ENCODE peak calls at places on chromosomes 7 and 10, in nine cellular contexts. One of them, this sample, is unnamed.

GRCh38 chr10:86936661-86937501 is 20.5 kb downstream of the MMRN2 start:
- DNase-seq in GM12892: no peak
- DNase-seq in spleen: no peak
- DNase-seq in sigmoid colon: no peak
- DNase-seq in prostate gland: no peak
- DNase-seq in breast epithelium: no peak
- DNase-seq in suprapubic skin: peak; percentile 75
- DNase-seq in HCT116: no peak
- DNase-seq in GM23338: no peak
- DNase-seq in this sample: no peak

GRCh38 chr10:98377001-98377400 is 38.0 kb downstream of the PYROXD2 start:
- DNase-seq in GM12892: no peak
- DNase-seq in spleen: no peak
- DNase-seq in sigmoid colon: no peak
- DNase-seq in prostate gland: no peak
- DNase-seq in breast epithelium: no peak
- DNase-seq in suprapubic skin: no peak
- DNase-seq in HCT116: no peak
- DNase-seq in GM23338: no peak
- DNase-seq in this sample: no peak

GRCh38 chr7:154875297-154875696 is 127.6 kb downstream of the PAXIP1 start:
- DNase-seq in GM12892: no peak
- DNase-seq in spleen: no peak
- DNase-seq in sigmoid colon: no peak
- DNase-seq in prostate gland: no peak
- DNase-seq in breast epithelium: no peak
- DNase-seq in suprapubic skin: no peak
- DNase-seq in HCT116: no peak
- DNase-seq in GM23338: no peak
- DNase-seq in this sample: no peak

GRCh38 chr7:78020874-78021249 is 222.3 kb downstream of the PHTF2 start:
- DNase-seq in GM12892: no peak
- DNase-seq in spleen: no peak
- DNase-seq in sigmoid colon: no peak
- DNase-seq in prostate gland: no peak
- DNase-seq in breast epithelium: no peak
- DNase-seq in suprapubic skin: no peak
- DNase-seq in HCT116: no peak
- DNase-seq in GM23338: no peak
- DNase-seq in this sample: no peak

GRCh38 chr10:99872367-99873162 is 90.1 kb downstream of the ABCC2 start:
- DNase-seq in GM12892: no peak
- DNase-seq in spleen: no peak
- DNase-seq in sigmoid colon: no peak
- DNase-seq in prostate gland: no peak
- DNase-seq in breast epithelium: no peak
- DNase-seq in suprapubic skin: no peak
- DNase-seq in HCT116: no peak
- DNase-seq in GM23338: no peak
- DNase-seq in this sample: no peak

GRCh38 chr7:152544481-152544927 is 108.7 kb upstream of the KMT2C start:
- DNase-seq in GM12892: no peak
- DNase-seq in spleen: no peak
- DNase-seq in sigmoid colon: no peak
- DNase-seq in prostate gland: no peak
- DNase-seq in breast epithelium: no peak
- DNase-seq in suprapubic skin: no peak
- DNase-seq in HCT116: no peak
- DNase-seq in GM23338: peak; percentile 72
- DNase-seq in this sample: no peak

GRCh38 chr7:77571791-77572190 is 34.7 kb downstream of the PTPN12 start:
- DNase-seq in GM12892: no peak
- DNase-seq in spleen: no peak
- DNase-seq in sigmoid colon: no peak
- DNase-seq in prostate gland: no peak
- DNase-seq in breast epithelium: no peak
- DNase-seq in suprapubic skin: no peak
- DNase-seq in HCT116: no peak
- DNase-seq in GM23338: no peak
- DNase-seq in this sample: no peak

GRCh38 chr10:92241501-92241900 is 49.4 kb downstream of the CPEB3 start:
- DNase-seq in GM12892: no peak
- DNase-seq in spleen: no peak
- DNase-seq in sigmoid colon: no peak
- DNase-seq in prostate gland: no peak
- DNase-seq in breast epithelium: no peak
- DNase-seq in suprapubic skin: no peak
- DNase-seq in HCT116: no peak
- DNase-seq in GM23338: no peak
- DNase-seq in this sample: no peak

GRCh38 chr10:3397231-3397630 is 224.6 kb upstream of the PITRM1 start:
- DNase-seq in GM12892: no peak
- DNase-seq in spleen: no peak
- DNase-seq in sigmoid colon: no peak
- DNase-seq in prostate gland: no peak
- DNase-seq in breast epithelium: no peak
- DNase-seq in suprapubic skin: no peak
- DNase-seq in HCT116: no peak
- DNase-seq in GM23338: no peak
- DNase-seq in this sample: no peak

GRCh38 chr10:70678757-70679489 is 6.6 kb downstream of the ADAMTS14 start:
- DNase-seq in GM12892: no peak
- DNase-seq in spleen: no peak
- DNase-seq in sigmoid colon: no peak
- DNase-seq in prostate gland: no peak
- DNase-seq in breast epithelium: no peak
- DNase-seq in suprapubic skin: no peak
- DNase-seq in HCT116: no peak
- DNase-seq in GM23338: no peak
- DNase-seq in this sample: no peak

GRCh38 chr7:43877968-43878864 is 8.9 kb upstream of the MRPS24 start:
- DNase-seq in GM12892: no peak
- DNase-seq in spleen: no peak
- DNase-seq in sigmoid colon: no peak
- DNase-seq in prostate gland: no peak
- DNase-seq in breast epithelium: no peak
- DNase-seq in suprapubic skin: no peak
- DNase-seq in HCT116: no peak
- DNase-seq in GM23338: no peak
- DNase-seq in this sample: no peak

GRCh38 chr10:52110576-52110975 is 203.5 kb upstream of the DKK1 start:
- DNase-seq in GM12892: no peak
- DNase-seq in spleen: no peak
- DNase-seq in sigmoid colon: no peak
- DNase-seq in prostate gland: no peak
- DNase-seq in breast epithelium: no peak
- DNase-seq in suprapubic skin: no peak
- DNase-seq in HCT116: no peak
- DNase-seq in GM23338: no peak
- DNase-seq in this sample: no peak

GRCh38 chr7:28296571-28297483 is 115.5 kb upstream of the CREB5 start:
- DNase-seq in GM12892: no peak
- DNase-seq in spleen: no peak
- DNase-seq in sigmoid colon: no peak
- DNase-seq in prostate gland: no peak
- DNase-seq in breast epithelium: no peak
- DNase-seq in suprapubic skin: no peak
- DNase-seq in HCT116: peak; percentile 55
- DNase-seq in GM23338: peak; percentile 88
- DNase-seq in this sample: no peak

GRCh38 chr10:62031522-62031921 is 130.0 kb downstream of the ARID5B start:
- DNase-seq in GM12892: no peak
- DNase-seq in spleen: no peak
- DNase-seq in sigmoid colon: no peak
- DNase-seq in prostate gland: no peak
- DNase-seq in breast epithelium: no peak
- DNase-seq in suprapubic skin: no peak
- DNase-seq in HCT116: no peak
- DNase-seq in GM23338: no peak
- DNase-seq in this sample: no peak

GRCh38 chr7:41599760-41600159 is 103.1 kb downstream of the INHBA start:
- DNase-seq in GM12892: no peak
- DNase-seq in spleen: no peak
- DNase-seq in sigmoid colon: no peak
- DNase-seq in prostate gland: no peak
- DNase-seq in breast epithelium: no peak
- DNase-seq in suprapubic skin: no peak
- DNase-seq in HCT116: no peak
- DNase-seq in GM23338: peak; percentile 78
- DNase-seq in this sample: no peak

GRCh38 chr10:68153473-68154210 is 44.4 kb downstream of the MYPN start:
- DNase-seq in GM12892: no peak
- DNase-seq in spleen: no peak
- DNase-seq in sigmoid colon: no peak
- DNase-seq in prostate gland: no peak
- DNase-seq in breast epithelium: no peak
- DNase-seq in suprapubic skin: no peak
- DNase-seq in HCT116: peak; percentile 90
- DNase-seq in GM23338: peak; percentile 88
- DNase-seq in this sample: no peak

DNA sequence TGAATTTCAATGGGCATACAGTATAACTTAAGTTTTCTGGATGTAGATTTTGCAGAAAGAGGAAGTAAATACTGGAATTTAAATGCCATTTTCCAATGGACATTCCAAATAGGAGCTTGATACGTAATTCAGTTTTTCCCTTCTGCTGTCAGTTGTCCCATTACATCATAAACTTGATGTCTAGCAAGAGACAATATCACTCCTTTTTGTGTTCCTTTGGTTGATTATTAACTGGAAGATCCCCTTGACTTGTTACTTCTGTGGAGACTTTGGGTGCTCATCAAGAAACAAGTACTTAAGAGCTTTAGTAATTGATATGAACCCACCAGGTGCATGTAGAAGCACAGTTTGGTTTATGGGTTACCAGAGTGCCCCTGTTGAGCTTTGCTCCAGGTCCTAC is 116.1 kb downstream of the ST7 start:
- DNase-seq in GM12892: no peak
- DNase-seq in spleen: no peak
- DNase-seq in sigmoid colon: no peak
- DNase-seq in prostate gland: no peak
- DNase-seq in breast epithelium: no peak
- DNase-seq in suprapubic skin: no peak
- DNase-seq in HCT116: no peak
- DNase-seq in GM23338: no peak
- DNase-seq in this sample: no peak
- TF ChIP-seq POLR2AphosphoS5 in GM12892: no peak
- TF ChIP-seq POLR2AphosphoS5 in spleen: no peak
- TF ChIP-seq POLR2AphosphoS5 in sigmoid colon: no peak
- TF ChIP-seq POLR2AphosphoS5 in prostate gland: no peak
- TF ChIP-seq POLR2AphosphoS5 in breast epithelium: no peak
- TF ChIP-seq POLR2AphosphoS5 in suprapubic skin: no peak
- TF ChIP-seq POLR2AphosphoS5 in HCT116: no peak
- TF ChIP-seq POLR2AphosphoS5 in GM23338: no peak
- TF ChIP-seq POLR2AphosphoS5 in this sample: no peak

DNA sequence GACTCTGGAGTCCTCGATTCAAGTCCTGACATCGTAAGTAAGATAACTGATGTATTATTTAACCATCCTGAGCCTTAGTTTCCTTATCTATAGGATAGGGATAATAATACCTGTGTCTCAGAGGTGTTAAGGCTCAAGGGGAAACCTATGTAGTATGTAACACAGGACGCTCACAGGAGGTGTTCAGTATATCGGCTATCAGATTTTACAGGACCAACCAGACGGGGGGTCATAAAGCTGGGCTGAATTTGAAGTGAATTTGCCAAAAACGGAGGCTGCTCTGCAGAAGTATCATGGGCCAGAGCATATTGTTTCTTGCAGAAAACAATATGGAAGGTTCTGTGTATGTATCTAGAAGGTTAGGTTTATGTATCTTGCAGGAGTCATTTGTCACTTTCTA is 11.1 kb upstream of the ZNF282 start:
- DNase-seq in GM12892: no peak
- DNase-seq in spleen: no peak
- DNase-seq in sigmoid colon: no peak
- DNase-seq in prostate gland: no peak
- DNase-seq in breast epithelium: no peak
- DNase-seq in suprapubic skin: no peak
- DNase-seq in HCT116: no peak
- DNase-seq in GM23338: no peak
- DNase-seq in this sample: no peak
- TF ChIP-seq POLR2AphosphoS5 in GM12892: no peak
- TF ChIP-seq POLR2AphosphoS5 in spleen: no peak
- TF ChIP-seq POLR2AphosphoS5 in sigmoid colon: no peak
- TF ChIP-seq POLR2AphosphoS5 in prostate gland: no peak
- TF ChIP-seq POLR2AphosphoS5 in breast epithelium: no peak
- TF ChIP-seq POLR2AphosphoS5 in suprapubic skin: no peak
- TF ChIP-seq POLR2AphosphoS5 in HCT116: no peak
- TF ChIP-seq POLR2AphosphoS5 in GM23338: no peak
- TF ChIP-seq POLR2AphosphoS5 in this sample: no peak

DNA sequence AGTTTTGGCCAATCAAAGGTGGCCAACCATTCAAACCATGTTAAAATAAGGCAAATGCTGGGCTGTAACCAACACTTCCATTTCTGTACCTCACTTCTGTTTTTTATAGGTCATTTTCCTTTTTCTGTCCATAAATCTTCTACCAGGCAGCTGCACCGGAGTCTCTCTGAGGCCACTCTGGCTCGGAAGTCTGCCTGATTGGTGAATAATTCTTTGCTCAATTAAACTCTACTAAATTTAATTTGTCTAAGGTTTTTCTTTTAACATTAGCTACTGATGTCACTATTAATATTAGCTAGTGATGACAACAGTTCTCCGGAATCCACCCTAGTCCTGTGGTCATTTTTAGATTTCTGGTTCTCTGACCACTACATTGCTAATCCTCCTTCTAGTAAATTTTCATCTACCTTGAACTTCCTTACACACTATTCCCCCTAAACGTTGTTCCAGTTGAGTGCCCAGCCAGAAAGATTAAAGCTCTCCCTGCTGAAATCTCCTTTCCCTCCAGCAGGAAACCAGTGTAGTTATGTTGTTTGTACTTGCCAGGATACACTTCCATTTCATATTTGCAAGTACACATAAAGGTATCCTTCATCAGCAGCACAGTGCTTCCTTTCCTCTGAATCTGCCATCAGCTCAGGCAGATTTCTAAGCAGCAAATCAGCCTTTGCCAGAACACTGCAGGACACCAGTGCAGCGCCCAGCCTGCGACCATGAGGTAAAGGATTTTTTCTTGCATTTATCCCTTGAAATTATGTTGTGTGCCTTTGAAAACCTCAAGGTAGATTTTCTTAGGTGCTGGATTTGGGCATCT is 18.5 kb upstream of the IFIT2 start:
- DNase-seq in GM12892: no peak
- DNase-seq in spleen: no peak
- DNase-seq in sigmoid colon: no peak
- DNase-seq in prostate gland: no peak
- DNase-seq in breast epithelium: no peak
- DNase-seq in suprapubic skin: no peak
- DNase-seq in HCT116: no peak
- DNase-seq in GM23338: no peak
- DNase-seq in this sample: no peak
- TF ChIP-seq POLR2AphosphoS5 in GM12892: no peak
- TF ChIP-seq POLR2AphosphoS5 in spleen: no peak
- TF ChIP-seq POLR2AphosphoS5 in sigmoid colon: no peak
- TF ChIP-seq POLR2AphosphoS5 in prostate gland: no peak
- TF ChIP-seq POLR2AphosphoS5 in breast epithelium: no peak
- TF ChIP-seq POLR2AphosphoS5 in suprapubic skin: no peak
- TF ChIP-seq POLR2AphosphoS5 in HCT116: no peak
- TF ChIP-seq POLR2AphosphoS5 in GM23338: no peak
- TF ChIP-seq POLR2AphosphoS5 in this sample: no peak

GRCh38 chr7:152647-153046 is 39.7 kb upstream of the FAM20C start:
- DNase-seq in GM12892: no peak
- DNase-seq in spleen: peak; percentile 68
- DNase-seq in sigmoid colon: no peak
- DNase-seq in prostate gland: no peak
- DNase-seq in breast epithelium: no peak
- DNase-seq in suprapubic skin: no peak
- DNase-seq in HCT116: no peak
- DNase-seq in GM23338: no peak
- DNase-seq in this sample: no peak
- TF ChIP-seq POLR2AphosphoS5 in GM12892: no peak
- TF ChIP-seq POLR2AphosphoS5 in spleen: no peak
- TF ChIP-seq POLR2AphosphoS5 in sigmoid colon: no peak
- TF ChIP-seq POLR2AphosphoS5 in prostate gland: no peak
- TF ChIP-seq POLR2AphosphoS5 in breast epithelium: no peak
- TF ChIP-seq POLR2AphosphoS5 in suprapubic skin: no peak
- TF ChIP-seq POLR2AphosphoS5 in HCT116: no peak
- TF ChIP-seq POLR2AphosphoS5 in GM23338: no peak
- TF ChIP-seq POLR2AphosphoS5 in this sample: no peak